ENCODE peak calls at places on chromosome 17, in six cellular contexts. K is PC-9; S is heart right ventricle; H is ascending aorta; B is CD8-positive, alpha-beta T cell; A is kidney. R is an unnamed sample.
A peak's percentile ranks its signal among the peaks of the same experiment; 100 is the strongest.

GRCh38 chr17:48626470-48627241 is 498 bp upstream of the HOXB9 start:
- DNase-seq in H (no peak), A (peak; percentile 90), B (no peak), K (no peak), S (no peak), R (no peak)

GRCh38 chr17:1360975-1361374 is 39.0 kb downstream of the YWHAE start:
- DNase-seq in B (peak; percentile 18), A (no peak), H (no peak), K (no peak), S (no peak), R (no peak)

GRCh38 chr17:13835151-13835550 is 233.4 kb upstream of the HS3ST3A1 start:
- DNase-seq in B (no peak), S (no peak), A (no peak), H (no peak), K (no peak), R (no peak)

GRCh38 chr17:34993031-34993430 is 12.7 kb downstream of the LIG3 start:
- DNase-seq in B (no peak), H (no peak), K (no peak), A (no peak), S (no peak), R (no peak)

GRCh38 chr17:29368926-29369325 is 21.2 kb upstream of the TAOK1 start:
- DNase-seq in K (no peak), A (no peak), H (no peak), B (no peak), S (peak; percentile 50), R (no peak)

GRCh38 chr17:56130030-56130429 is 23.2 kb upstream of the ANKFN1 start:
- DNase-seq in K (no peak), A (no peak), S (no peak), H (no peak), B (no peak), R (no peak)

GRCh38 chr17:61076649-61077048 is 323.0 kb upstream of the TBX2 start:
- DNase-seq in H (no peak), A (no peak), K (no peak), B (no peak), S (no peak), R (no peak)

GRCh38 chr17:10156579-10157488 is 41.6 kb downstream of the GAS7 start:
- DNase-seq in K (no peak), B (no peak), A (no peak), H (peak; percentile 52), S (peak; percentile 49), R (no peak)

GRCh38 chr17:72697602-72698146 is 394.8 kb downstream of the SLC39A11 start:
- DNase-seq in B (no peak), S (no peak), A (no peak), H (no peak), K (no peak), R (no peak)

GRCh38 chr17:33520404-33521032 is 227.4 kb upstream of the ASIC2 start:
- DNase-seq in S (peak; percentile 35), H (no peak), B (peak; percentile 10), A (no peak), K (peak; percentile 21), R (no peak)

GRCh38 chr17:42675984-42676423 is 790 bp downstream of the PLEKHH3 start:
- DNase-seq in K (peak; percentile 58), A (peak; percentile 88), H (no peak), S (peak; percentile 56), B (no peak), R (no peak)

GRCh38 chr17:39393732-39394131 is 7.7 kb downstream of the FBXL20 start:
- DNase-seq in A (no peak), H (no peak), B (no peak), S (no peak), K (no peak), R (no peak)

GRCh38 chr17:8745586-8746500 is 1.2 kb upstream of the CCDC42 start:
- DNase-seq in H (peak; percentile 30), B (peak; percentile 80), S (peak; percentile 71), A (peak; percentile 95), K (peak; percentile 59), R (no peak)

GRCh38 chr17:48483471-48484131 is 47.2 kb downstream of the HOXB1 start:
- DNase-seq in H (no peak), K (peak; percentile 77), S (no peak), B (no peak), A (peak; percentile 86), R (peak; percentile 85)

GRCh38 chr17:39726617-39727016 is 3.7 kb downstream of the MIEN1 start:
- DNase-seq in B (no peak), S (no peak), A (no peak), K (no peak), H (no peak), R (no peak)

GRCh38 chr17:34318474-34318873 is 761 bp upstream of the CCL8 start:
- DNase-seq in H (no peak), A (no peak), S (no peak), B (no peak), K (no peak), R (no peak)

GRCh38 chr17:82088838-82089722 is 9.0 kb downstream of the FASN start:
- DNase-seq in B (no peak), K (no peak), A (peak; percentile 68), H (no peak), S (no peak), R (no peak)
- H3K27ac ChIP-seq in B (no peak overlapping the region), K (no peak overlapping the region), A (no peak overlapping the region), H (no peak overlapping the region), S (no peak overlapping the region), R (no peak overlapping the region)

DNA sequence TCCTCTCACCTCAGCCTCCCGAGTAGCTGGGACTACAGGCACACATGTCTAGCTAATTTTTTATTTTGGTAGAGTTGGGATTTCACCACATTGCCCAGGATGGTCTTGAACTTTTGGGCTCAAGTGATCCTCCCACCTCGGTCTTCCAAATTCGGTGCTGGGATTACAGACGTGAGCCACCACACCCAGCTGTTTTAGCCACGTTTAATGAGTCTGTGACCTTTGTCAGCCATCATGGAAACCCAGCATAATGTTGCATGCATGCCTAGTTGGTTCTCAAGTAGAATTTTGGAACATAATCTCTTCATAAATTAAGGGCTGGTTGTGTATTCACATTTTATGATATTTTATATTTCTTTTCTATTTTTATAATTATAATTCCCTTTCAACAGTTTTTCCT is 42.0 kb downstream of the GOSR1 start:
- DNase-seq in B (no peak), S (no peak), H (no peak), A (no peak), K (no peak), R (no peak)
- H3K27ac ChIP-seq in B (no peak overlapping the region), S (no peak overlapping the region), H (peak overlapping the region; percentile 13), A (no peak overlapping the region), K (no peak overlapping the region), R (no peak overlapping the region)

GRCh38 chr17:44007346-44008204 is 3.2 kb downstream of the NAGS start:
- DNase-seq in K (no peak), A (peak; percentile 57), H (no peak), B (no peak), S (no peak), R (no peak)
- H3K27ac ChIP-seq in K (no peak overlapping the region), A (peak overlapping the region; percentile 41), H (no peak overlapping the region), B (no peak overlapping the region), S (no peak overlapping the region), R (peak overlapping the region; percentile 86)

DNA sequence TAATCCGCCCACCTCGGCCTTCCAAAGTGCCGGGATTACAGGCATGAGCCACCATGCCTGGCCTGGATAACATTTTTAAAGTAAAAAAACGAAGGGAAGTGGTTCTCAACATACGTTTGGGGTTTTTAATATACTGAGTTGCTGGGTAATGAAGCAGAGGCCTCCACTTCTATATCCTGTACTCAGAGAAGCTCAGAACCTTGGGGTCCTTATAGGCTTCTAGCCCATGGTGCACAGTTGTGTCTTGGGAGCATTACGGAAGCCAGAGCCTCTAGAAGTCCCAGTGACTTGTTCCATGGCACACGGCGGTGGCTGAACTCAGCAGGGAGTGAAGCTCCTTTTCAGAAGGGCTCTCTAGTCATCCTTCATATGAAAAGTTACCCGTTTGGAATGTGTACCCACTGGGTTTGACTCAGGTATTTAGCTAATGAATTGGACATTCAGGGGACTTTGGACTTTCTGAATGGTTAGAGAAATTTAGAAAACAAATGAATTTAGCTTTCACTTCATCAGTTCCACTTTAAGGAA is 67.0 kb downstream of the SEC14L1 start:
- DNase-seq in A (no peak), K (no peak), B (no peak), H (no peak), S (no peak), R (no peak)
- H3K27ac ChIP-seq in A (peak overlapping the region; percentile 1), K (no peak overlapping the region), B (no peak overlapping the region), H (no peak overlapping the region), S (peak overlapping the region; percentile 12), R (no peak overlapping the region)

GRCh38 chr17:80912451-80912850 is 79.2 kb upstream of the CHMP6 start:
- DNase-seq in K (no peak), S (no peak), A (peak; percentile 28), B (no peak), H (no peak), R (no peak)

GRCh38 chr17:80910043-80910442 is 81.6 kb upstream of the CHMP6 start:
- DNase-seq in B (no peak), K (no peak), H (no peak), S (no peak), A (peak; percentile 29), R (no peak)

GRCh38 chr17:80916246-80916645 is 75.4 kb upstream of the CHMP6 start:
- DNase-seq in K (no peak), H (no peak), S (no peak), A (peak; percentile 35), B (no peak), R (no peak)

GRCh38 chr17:80917716-80918560 is 73.7 kb upstream of the CHMP6 start:
- DNase-seq in B (no peak), A (peak; percentile 72), K (no peak), S (no peak), H (no peak), R (no peak)

GRCh38 chr17:80913928-80914821 is 77.5 kb upstream of the CHMP6 start:
- DNase-seq in S (no peak), A (peak; percentile 51), B (no peak), K (no peak), H (no peak), R (no peak)
- H3K27ac ChIP-seq in S (no peak overlapping the region), A (no peak overlapping the region), B (no peak overlapping the region), K (no peak overlapping the region), H (no peak overlapping the region), R (no peak overlapping the region)

GRCh38 chr17:45428050-45428953 is 4.4 kb downstream of the ARHGAP27 start:
- DNase-seq in K (peak; percentile 79), S (peak; percentile 59), B (peak; percentile 74), H (no peak), A (peak; percentile 90), R (no peak)

GRCh38 chr17:45430006-45430737 is 2.5 kb downstream of the ARHGAP27 start:
- DNase-seq in A (peak; percentile 72), H (no peak), B (no peak), S (no peak), K (no peak), R (no peak)

GRCh38 chr17:45429338-45430005 is 3.2 kb downstream of the ARHGAP27 start:
- DNase-seq in K (no peak), S (no peak), B (no peak), H (no peak), A (peak; percentile 80), R (no peak)

GRCh38 chr17:45427181-45427835 is 5.4 kb downstream of the ARHGAP27 start:
- DNase-seq in B (no peak), H (no peak), S (no peak), K (no peak), A (peak; percentile 66), R (no peak)

GRCh38 chr17:45428954-45429337 is 3.7 kb downstream of the ARHGAP27 start:
- DNase-seq in K (no peak), A (peak; percentile 66), B (no peak), S (no peak), H (no peak), R (no peak)
- H3K27ac ChIP-seq in K (no peak overlapping the region), A (no peak overlapping the region), B (no peak overlapping the region), S (no peak overlapping the region), H (no peak overlapping the region), R (no peak overlapping the region)

R was measured in epithelial cell of prostate.